ENCODE peak calls at places on chromosomes 11 and 22, in four cellular contexts. V is OCI-LY7, Q is MM.1S, X is hepatocyte. B is an unnamed sample.

GRCh38 chr11:77152846-77153245 is 24.8 kb downstream of the MYO7A start:
- DNase-seq in V (no peak), Q (no peak), X (no peak), B (no peak)

GRCh38 chr11:102081313-102081712 is 28.9 kb upstream of the YAP1 start:
- DNase-seq in V (no peak), Q (no peak), X (no peak), B (peak; percentile 33)

GRCh38 chr11:62753736-62754603 is at the start of gene ZBTB3:
- DNase-seq in X (peak; percentile 98), V (peak; percentile 99), Q (peak; percentile 99), B (peak; percentile 99)

GRCh38 chr22:22776121-22776520 is 111.5 kb upstream of the IGLL5 start:
- DNase-seq in X (no peak), Q (no peak), V (no peak), B (no peak)

GRCh38 chr11:113213549-113213948 is 100.8 kb upstream of the TTC12 start:
- DNase-seq in X (no peak), V (no peak), Q (no peak), B (no peak)

GRCh38 chr11:109015283-109015682 is 350.4 kb downstream of the DDX10 start:
- DNase-seq in X (no peak), V (no peak), Q (no peak), B (peak; percentile 77)

GRCh38 chr11:80837051-80837450 is 1396.2 kb upstream of the TENM4 start:
- DNase-seq in X (no peak), Q (no peak), V (no peak), B (no peak)

GRCh38 chr22:46775364-46775758 is 12.9 kb downstream of the TBC1D22A start:
- DNase-seq in Q (no peak), V (peak; percentile 51), X (no peak), B (no peak)

GRCh38 chr11:13184295-13184794 is 93.2 kb upstream of the BMAL1 start:
- DNase-seq in V (no peak), Q (no peak), X (no peak), B (no peak)

GRCh38 chr11:73271936-73272679 is at the start of gene P2RY6:
- DNase-seq in Q (peak; percentile 87), X (peak; percentile 58), V (no peak), B (peak; percentile 73)

GRCh38 chr22:35477911-35478582 is 62.6 kb upstream of the RASD2 start:
- DNase-seq in V (no peak), Q (no peak), X (peak; percentile 88), B (peak; percentile 70)

GRCh38 chr22:43228330-43228729 is 41.4 kb upstream of the TTLL12 start:
- DNase-seq in X (peak; percentile 49), V (peak; percentile 36), Q (no peak), B (peak; percentile 15)

GRCh38 chr11:299081-299891 is at the start of gene IFITM5:
- DNase-seq in V (no peak), Q (no peak), X (no peak), B (no peak)

GRCh38 chr11:132901638-132902610 is 630.4 kb downstream of the OPCML start:
- DNase-seq in V (no peak), Q (no peak), X (no peak), B (peak; percentile 26)

GRCh38 chr11:132894598-132894997 is 637.7 kb downstream of the OPCML start:
- DNase-seq in V (no peak), Q (no peak), X (peak; percentile 56), B (no peak)

GRCh38 chr11:132895340-132895739 is 637.0 kb downstream of the OPCML start:
- DNase-seq in X (peak; percentile 24), Q (no peak), V (no peak), B (peak; percentile 18)

GRCh38 chr11:132904091-132904490 is 628.2 kb downstream of the OPCML start:
- DNase-seq in X (no peak), Q (no peak), V (no peak), B (no peak)

GRCh38 chr11:132898676-132899075 is 633.6 kb downstream of the OPCML start:
- DNase-seq in X (no peak), V (no peak), Q (no peak), B (no peak)
- H3K9me2 ChIP-seq in X (no peaks in the 10 kb centered on the region), V (no peaks in the 10 kb centered on the region), Q (no peaks in the 10 kb centered on the region), B (no peaks in the 10 kb centered on the region)

GRCh38 chr11:47189100-47189834 is 3.0 kb upstream of the PACSIN3 start:
- DNase-seq in V (no peak), Q (no peak), X (peak; percentile 87), B (peak; percentile 77)
- H3K4me2 ChIP-seq in V (no peak overlapping the region), Q (no peak overlapping the region), X (peak overlapping the region; percentile 44), B (peak overlapping the region; percentile 2)

GRCh38 chr11:132898021-132898420 is 634.3 kb downstream of the OPCML start:
- DNase-seq in V (no peak), Q (no peak), X (no peak), B (no peak)
- H3K9me2 ChIP-seq in V (no peaks in the 10 kb centered on the region), Q (no peaks in the 10 kb centered on the region), X (no peaks in the 10 kb centered on the region), B (no peaks in the 10 kb centered on the region)

DNA sequence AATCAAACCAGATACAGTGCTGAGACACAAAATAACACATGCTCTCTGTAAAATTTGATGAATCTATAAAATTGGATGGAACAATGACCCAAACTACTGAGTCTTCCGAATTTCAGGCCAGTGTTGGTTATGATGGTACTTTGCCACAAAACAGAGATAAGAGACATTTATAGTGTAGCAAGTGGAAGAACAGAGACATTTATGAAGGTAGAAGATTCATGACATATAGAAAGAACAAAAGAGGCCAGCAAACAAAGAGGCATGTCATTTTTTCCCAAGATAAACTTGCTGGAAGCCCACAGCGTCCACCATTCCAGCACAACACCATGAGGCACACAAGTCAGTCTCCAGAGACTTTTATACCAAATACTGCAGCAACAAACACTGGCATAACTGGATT is 17.3 kb downstream of the DDI1 start:
- DNase-seq in Q (no peak), X (no peak), V (no peak), B (no peak)
- H3K4me2 ChIP-seq in Q (no peak overlapping the region), X (no peak overlapping the region), V (no peak overlapping the region), B (no peak overlapping the region)

GRCh38 chr22:49380095-49380827 is 447.4 kb downstream of the BRD1 start:
- DNase-seq in X (no peak), V (peak; percentile 96), Q (peak; percentile 84), B (no peak)
- H3K9me2 ChIP-seq in X (no peaks in the 10 kb centered on the region), V (no peaks in the 10 kb centered on the region), Q (no peaks in the 10 kb centered on the region), B (no peaks in the 10 kb centered on the region)

GRCh38 chr11:83293436-83293732 is 7.2 kb upstream of the CCDC90B start:
- DNase-seq in Q (no peak), V (no peak), X (no peak), B (no peak)
- H3K4me2 ChIP-seq in Q (no peak overlapping the region), V (no peak overlapping the region), X (no peak overlapping the region), B (no peak overlapping the region)

GRCh38 chr11:34604909-34605308 is 16.0 kb upstream of the EHF start:
- DNase-seq in V (no peak), Q (no peak), X (no peak), B (no peak)

GRCh38 chr11:34605481-34606325 is 15.2 kb upstream of the EHF start:
- DNase-seq in X (no peak), V (no peak), Q (no peak), B (no peak)

GRCh38 chr11:34602245-34602644 is 18.6 kb upstream of the EHF start:
- DNase-seq in V (no peak), X (no peak), Q (no peak), B (no peak)

GRCh38 chr11:34603129-34604001 is 17.5 kb upstream of the EHF start:
- DNase-seq in V (no peak), X (peak; percentile 57), Q (no peak), B (no peak)

DNA sequence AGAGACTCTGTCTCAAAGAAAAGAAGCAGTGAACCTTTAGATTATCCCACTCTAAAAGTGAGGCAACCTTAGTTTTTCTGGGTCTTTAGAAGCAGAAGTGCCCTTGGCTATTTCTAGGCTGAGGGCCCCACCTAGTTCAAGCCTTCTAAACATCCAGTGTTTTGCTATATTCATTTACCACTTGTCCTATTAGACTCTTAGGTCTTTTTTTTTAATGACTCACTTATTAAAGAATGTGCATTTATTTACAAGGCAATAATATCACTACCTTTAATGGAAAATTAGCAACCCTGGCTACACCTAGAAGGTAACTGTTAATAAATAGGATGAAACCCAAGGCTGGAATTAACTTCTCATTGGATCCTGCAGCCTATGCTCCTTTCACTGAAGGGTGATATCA is 16.7 kb upstream of the EHF start:
- DNase-seq in X (no peak), Q (no peak), V (no peak), B (no peak)
- H3K9me2 ChIP-seq in X (no peaks in the 10 kb centered on the region), Q (no peaks in the 10 kb centered on the region), V (no peaks in the 10 kb centered on the region), B (no peaks in the 10 kb centered on the region)

GRCh38 chr22:31295831-31296230 is 3.5 kb upstream of the PIK3IP1 start:
- DNase-seq in X (no peak), Q (no peak), V (no peak), B (peak; percentile 32)

GRCh38 chr22:31300896-31301295 is 8.6 kb upstream of the PIK3IP1 start:
- DNase-seq in Q (no peak), X (no peak), V (no peak), B (no peak)

GRCh38 chr22:31291716-31292644 is at the start of gene PIK3IP1:
- DNase-seq in X (peak; percentile 92), V (peak; percentile 94), Q (peak; percentile 93), B (peak; percentile 91)

GRCh38 chr22:31295413-31295812 is 3.1 kb upstream of the PIK3IP1 start:
- DNase-seq in X (no peak), Q (no peak), V (no peak), B (no peak)

DNA sequence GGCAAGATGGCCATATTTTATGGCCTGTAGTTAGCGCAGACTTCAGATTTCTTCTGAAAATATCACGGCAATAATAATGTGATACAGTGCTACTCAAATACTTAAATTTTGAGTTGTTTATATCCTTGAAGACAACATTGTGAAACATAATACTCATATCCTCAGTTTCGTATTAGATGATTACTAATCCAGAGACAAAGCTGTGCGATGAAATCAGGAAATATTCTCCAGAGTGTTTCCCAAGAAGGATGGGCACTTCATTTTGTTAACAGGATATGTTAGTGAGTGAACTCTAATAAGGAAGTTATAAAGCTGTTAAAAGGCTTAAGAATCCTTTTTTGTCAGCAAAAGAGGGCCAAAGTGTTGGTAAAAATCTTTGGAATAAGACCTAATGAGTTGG is 4.0 kb upstream of the PIK3IP1 start:
- DNase-seq in V (no peak), Q (no peak), X (no peak), B (peak; percentile 78)
- H3K4me2 ChIP-seq in V (peak overlapping the region; percentile 55), Q (no peak overlapping the region), X (peak overlapping the region; percentile 3), B (peak overlapping the region; percentile 59)

DNA sequence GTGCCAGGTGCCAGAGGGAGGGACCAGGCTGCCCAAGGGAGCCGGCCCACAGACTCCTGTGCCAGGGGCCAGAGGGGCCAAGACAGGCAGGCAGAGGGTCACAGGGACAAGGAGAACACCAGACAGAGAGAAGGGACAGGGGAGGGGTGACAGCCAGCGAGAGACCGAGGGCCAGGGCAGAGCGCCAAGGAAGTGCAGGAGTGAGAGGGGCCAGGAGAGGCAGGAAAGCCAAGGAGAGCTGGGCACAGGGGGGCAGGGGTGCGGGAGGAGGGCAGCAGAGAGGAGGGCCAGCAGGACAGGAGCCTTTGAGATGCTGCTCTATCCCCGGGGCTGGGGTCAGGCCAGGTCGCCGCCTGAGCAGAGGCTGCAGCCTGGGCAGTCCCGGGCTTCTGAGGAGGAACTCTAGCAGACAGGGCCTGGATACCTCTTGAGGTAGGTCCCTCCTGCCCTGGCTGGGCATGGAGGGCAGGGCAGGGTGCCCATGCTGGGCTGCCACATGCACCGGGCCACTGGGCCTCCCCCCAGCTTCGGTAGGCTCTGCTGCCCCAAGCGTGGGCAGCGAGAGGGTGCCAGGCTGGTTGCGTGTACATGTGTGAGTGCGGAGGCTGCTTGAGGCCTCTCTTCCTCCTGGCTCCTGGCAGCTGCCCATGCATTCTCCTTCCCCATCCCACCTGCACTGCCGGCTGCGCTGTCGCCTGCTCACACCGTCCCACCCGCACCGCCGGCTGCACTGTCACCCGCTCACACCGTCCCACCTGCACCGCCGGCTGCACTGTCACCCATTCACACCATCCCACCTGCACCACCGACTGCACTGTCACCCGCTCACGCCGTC is 12.2 kb downstream of the LSP1 start:
- DNase-seq in Q (no peak), V (no peak), X (no peak), B (no peak)
- H3K9me2 ChIP-seq in Q (no peaks in the 10 kb centered on the region), V (no peaks in the 10 kb centered on the region), X (no peaks in the 10 kb centered on the region), B (no peaks in the 10 kb centered on the region)